ENCODE peak calls at places on chromosomes 1 and 21, in ten cellular contexts. T is endothelial cell of umbilical vein, X is upper lobe of left lung, A is tibial nerve, O is suprapubic skin, F is adrenal gland, Y is stomach, R is ovary, W is HCT116, I is A549. B is an unnamed sample. For H3K4me1, the result is how much of the 10 kb centered on the place peaks cover.

GRCh38 chr1:220999872-221000863 is 120.9 kb downstream of the HLX start:
- DNase-seq in T (no peak), X (peak), A (peak), O (no peak), F (peak), Y (no peak), R (no peak), W (no peak), I (no peak), B (peak)

GRCh38 chr1:156602557-156602993 is 1.3 kb upstream of the GPATCH4 start:
- DNase-seq in T (no peak), X (no peak), A (no peak), O (no peak), F (no peak), Y (no peak), R (no peak), W (peak), I (peak), B (no peak)

GRCh38 chr1:116375884-116376733 is 3.1 kb downstream of the ATP1A1 start:
- DNase-seq in T (peak), X (peak), A (peak), O (peak), F (peak), Y (peak), R (peak), W (peak), I (no peak), B (peak)

GRCh38 chr1:203459671-203460201 is 15.9 kb upstream of the PRELP start:
- DNase-seq in T (no peak), X (no peak), A (no peak), O (peak), F (no peak), Y (no peak), R (peak), W (no peak), I (no peak), B (no peak)

GRCh38 chr1:28893403-28894102 is 20.8 kb upstream of the EPB41 start:
- DNase-seq in T (no peak), X (no peak), A (no peak), O (no peak), F (peak), Y (no peak), R (no peak), W (no peak), I (no peak), B (no peak)

GRCh38 chr1:47763456-47764171 is 233.6 kb downstream of the TRABD2B start:
- DNase-seq in T (no peak), X (no peak), A (no peak), O (no peak), F (no peak), Y (no peak), R (no peak), W (no peak), I (no peak), B (no peak)

GRCh38 chr1:182671779-182672486 is 12.5 kb downstream of the RGS8 start:
- DNase-seq in T (no peak), X (no peak), A (no peak), O (no peak), F (no peak), Y (no peak), R (no peak), W (no peak), I (no peak), B (no peak)

GRCh38 chr1:10867138-10867721 is 70.8 kb upstream of the CASZ1 start:
- DNase-seq in T (peak), X (peak), A (peak), O (no peak), F (peak), Y (peak), R (peak), W (no peak), I (peak), B (peak)

GRCh38 chr1:55309053-55309452 is 93.9 kb upstream of the USP24 start:
- DNase-seq in T (no peak), X (no peak), A (no peak), O (no peak), F (no peak), Y (no peak), R (no peak), W (no peak), I (no peak), B (no peak)

GRCh38 chr1:19110266-19110927 is 99.7 kb downstream of the UBR4 start:
- DNase-seq in T (no peak), X (no peak), A (no peak), O (no peak), F (no peak), Y (no peak), R (no peak), W (no peak), I (no peak), B (no peak)

GRCh38 chr1:3426956-3427535 is 27.4 kb upstream of the ARHGEF16 start:
- DNase-seq in T (no peak), X (no peak), A (no peak), O (no peak), F (no peak), Y (no peak), R (no peak), W (no peak), I (no peak), B (no peak)

GRCh38 chr1:7106442-7107108 is 321.3 kb downstream of the CAMTA1 start:
- DNase-seq in T (no peak), X (no peak), A (no peak), O (no peak), F (no peak), Y (no peak), R (no peak), W (no peak), I (no peak), B (no peak)

GRCh38 chr1:85867189-85867588 is 159.0 kb upstream of the ZNHIT6 start:
- DNase-seq in T (no peak), X (no peak), A (no peak), O (no peak), F (no peak), Y (no peak), R (no peak), W (no peak), I (no peak), B (no peak)

GRCh38 chr21:33657124-33657842 is 15.0 kb downstream of the ITSN1 start:
- DNase-seq in T (peak), X (no peak), A (no peak), O (no peak), F (peak), Y (no peak), R (no peak), W (no peak), I (no peak), B (no peak)

GRCh38 chr21:32102426-32102825 is 176.4 kb downstream of the MIS18A start:
- DNase-seq in T (no peak), X (no peak), A (no peak), O (no peak), F (no peak), Y (no peak), R (no peak), W (no peak), I (no peak), B (no peak)

GRCh38 chr1:3869751-3870301 is 12.6 kb downstream of the DFFB start:
- DNase-seq in T (no peak), X (no peak), A (no peak), O (no peak), F (no peak), Y (no peak), R (no peak), W (no peak), I (no peak), B (no peak)

GRCh38 chr1:46404482-46405203 is 10.5 kb downstream of the FAAH start:
- DNase-seq in T (no peak), X (no peak), A (no peak), O (no peak), F (no peak), Y (no peak), R (no peak), W (no peak), I (no peak), B (peak)

GRCh38 chr1:10353282-10353681 is 45.6 kb upstream of the PGD start:
- DNase-seq in T (no peak), X (no peak), A (no peak), O (no peak), F (no peak), Y (no peak), R (no peak), W (no peak), I (no peak), B (no peak)

GRCh38 chr1:50783286-50783685 is 176.8 kb downstream of the FAF1 start:
- DNase-seq in T (no peak), X (no peak), A (no peak), O (no peak), F (no peak), Y (no peak), R (no peak), W (no peak), I (no peak), B (no peak)

GRCh38 chr1:219568728-219569127 is 44.2 kb downstream of the ZC3H11B start:
- DNase-seq in T (no peak), X (peak), A (no peak), O (no peak), F (no peak), Y (no peak), R (no peak), W (no peak), I (no peak), B (no peak)

GRCh38 chr1:11697188-11697892 is 5.8 kb downstream of the DRAXIN start:
- DNase-seq in T (no peak), X (no peak), A (no peak), O (no peak), F (no peak), Y (no peak), R (no peak), W (no peak), I (no peak), B (no peak)

GRCh38 chr1:6273380-6273891 is 12.5 kb upstream of the GPR153 start:
- DNase-seq in T (no peak), X (no peak), A (no peak), O (no peak), F (no peak), Y (no peak), R (no peak), W (no peak), I (no peak), B (no peak)

GRCh38 chr21:21232320-21232719 is 234.1 kb downstream of the NCAM2 start:
- DNase-seq in T (peak), X (no peak), A (no peak), O (no peak), F (peak), Y (no peak), R (no peak), W (no peak), I (no peak), B (no peak)

GRCh38 chr1:89546082-89546889 is 21.7 kb downstream of the LRRC8B start:
- DNase-seq in T (peak), X (no peak), A (no peak), O (no peak), F (peak), Y (no peak), R (no peak), W (no peak), I (no peak), B (no peak)

GRCh38 chr1:115135681-115136080 is 46.4 kb upstream of the TSPAN2 start:
- DNase-seq in T (no peak), X (no peak), A (no peak), O (no peak), F (no peak), Y (no peak), R (no peak), W (no peak), I (no peak), B (no peak)

GRCh38 chr1:175157200-175157599 is 35.4 kb downstream of the KIAA0040 start:
- DNase-seq in T (no peak), X (no peak), A (no peak), O (no peak), F (peak), Y (no peak), R (no peak), W (no peak), I (no peak), B (no peak)
- H3K27ac ChIP-seq in T (no peak), X (no peak), A (no peak), O (no peak), F (no peak), Y (no peak), R (no peak), W (no peak), I (no peak), B (no peak)

DNA sequence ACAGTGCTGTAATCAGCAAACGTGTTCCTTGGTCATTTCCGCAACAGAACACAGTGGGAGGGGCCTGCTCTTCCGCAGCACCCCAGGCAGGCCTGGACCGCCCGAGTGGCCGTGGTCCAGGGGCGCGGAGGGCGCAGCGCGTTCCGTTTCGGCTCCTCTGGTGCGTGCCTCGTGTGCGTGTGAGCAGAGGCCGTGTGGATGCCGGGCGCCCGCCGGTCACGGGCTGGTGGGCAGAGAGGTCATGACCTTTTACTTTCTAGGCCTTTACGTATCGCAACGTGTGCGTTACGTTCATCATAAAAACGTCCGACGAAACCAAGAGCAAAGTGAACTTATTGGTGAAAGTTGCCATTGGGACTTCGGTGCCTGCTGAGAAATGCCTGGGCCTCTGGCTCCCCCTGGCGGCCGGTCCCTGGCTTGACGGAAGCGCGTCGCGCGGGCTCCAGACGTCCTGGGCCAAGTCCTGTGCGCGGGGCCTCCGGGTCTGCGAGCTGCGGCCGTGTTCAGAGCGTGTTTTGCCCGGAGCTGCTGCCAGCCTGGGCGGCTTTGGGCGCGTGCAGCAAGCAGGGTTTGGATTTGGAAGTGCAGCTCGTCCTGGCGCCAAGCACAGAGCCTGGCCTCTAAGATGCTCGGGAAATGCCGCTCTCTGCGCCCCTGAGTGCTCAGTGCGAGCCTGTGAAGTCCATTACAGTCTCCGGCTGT is 34.4 kb downstream of the COL18A1 start:
- DNase-seq in T (peak), X (peak), A (peak), O (peak), F (peak), Y (peak), R (peak), W (peak), I (peak), B (peak)
- TF ChIP-seq POLR2A in T (no peak), X (peak), A (no peak), O (no peak), F (no peak), Y (no peak), R (peak), W (no peak), I (no peak), B (peak)

GRCh38 chr1:43359696-43360095 is 915 bp downstream of the CDC20 start:
- DNase-seq in T (no peak), X (no peak), A (no peak), O (no peak), F (no peak), Y (no peak), R (no peak), W (no peak), I (no peak), B (no peak)

GRCh38 chr1:43358121-43358745 is 548 bp upstream of the CDC20 start:
- DNase-seq in T (peak), X (peak), A (no peak), O (no peak), F (peak), Y (no peak), R (no peak), W (peak), I (peak), B (no peak)

GRCh38 chr1:43363283-43363934 is 4.4 kb downstream of the ELOVL1 start:
- DNase-seq in T (no peak), X (no peak), A (no peak), O (no peak), F (no peak), Y (no peak), R (no peak), W (no peak), I (no peak), B (no peak)

GRCh38 chr1:43358746-43359693 is at the start of gene CDC20:
- DNase-seq in T (peak), X (peak), A (peak), O (peak), F (peak), Y (peak), R (peak), W (peak), I (peak), B (peak)

GRCh38 chr1:43360616-43361015 is 1.8 kb downstream of the CDC20 start:
- DNase-seq in T (no peak), X (no peak), A (no peak), O (no peak), F (no peak), Y (no peak), R (no peak), W (no peak), I (no peak), B (no peak)
- H3K4me1 ChIP-seq in T (under half), X (under half), A (under half), O (under half), F (under half), Y (under half), R (under half), W (half or more), I (under half), B (under half)

GRCh38 chr1:206693029-206693428 is 8.3 kb downstream of the MAPKAPK2 start:
- DNase-seq in T (peak), X (no peak), A (no peak), O (no peak), F (peak), Y (peak), R (peak), W (no peak), I (no peak), B (peak)

GRCh38 chr1:206694551-206695124 is 9.9 kb downstream of the MAPKAPK2 start:
- DNase-seq in T (no peak), X (no peak), A (no peak), O (no peak), F (no peak), Y (no peak), R (no peak), W (no peak), I (no peak), B (no peak)

GRCh38 chr1:206693592-206693991 is 8.9 kb downstream of the MAPKAPK2 start:
- DNase-seq in T (no peak), X (no peak), A (no peak), O (no peak), F (peak), Y (no peak), R (no peak), W (no peak), I (no peak), B (peak)

GRCh38 chr1:206695751-206696150 is 11.0 kb downstream of the MAPKAPK2 start:
- DNase-seq in T (no peak), X (no peak), A (no peak), O (no peak), F (no peak), Y (no peak), R (no peak), W (no peak), I (no peak), B (no peak)

DNA sequence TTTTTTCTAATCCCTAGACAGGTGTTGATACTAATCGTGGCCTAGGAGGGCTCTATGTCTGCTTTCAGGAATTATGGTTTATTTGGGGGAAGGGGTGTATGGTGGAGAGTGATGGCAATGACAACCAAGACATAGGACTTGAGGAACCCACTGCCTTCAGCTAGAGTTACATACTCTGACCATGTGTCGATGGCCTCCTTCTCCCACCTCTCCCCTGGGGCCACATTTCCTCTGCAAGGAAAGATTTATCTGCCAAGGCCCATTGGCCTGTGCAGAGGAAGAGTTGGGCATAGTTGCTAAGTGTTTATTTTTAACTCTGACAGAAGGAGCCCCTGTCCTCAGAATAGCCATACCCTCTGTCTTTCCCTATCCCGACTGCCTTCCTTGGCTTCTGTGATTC is 9.4 kb downstream of the MAPKAPK2 start:
- DNase-seq in T (no peak), X (no peak), A (no peak), O (no peak), F (no peak), Y (no peak), R (no peak), W (no peak), I (no peak), B (no peak)
- H3K27ac ChIP-seq in T (no peak), X (no peak), A (no peak), O (no peak), F (peak), Y (peak), R (no peak), W (no peak), I (peak), B (peak)

DNA sequence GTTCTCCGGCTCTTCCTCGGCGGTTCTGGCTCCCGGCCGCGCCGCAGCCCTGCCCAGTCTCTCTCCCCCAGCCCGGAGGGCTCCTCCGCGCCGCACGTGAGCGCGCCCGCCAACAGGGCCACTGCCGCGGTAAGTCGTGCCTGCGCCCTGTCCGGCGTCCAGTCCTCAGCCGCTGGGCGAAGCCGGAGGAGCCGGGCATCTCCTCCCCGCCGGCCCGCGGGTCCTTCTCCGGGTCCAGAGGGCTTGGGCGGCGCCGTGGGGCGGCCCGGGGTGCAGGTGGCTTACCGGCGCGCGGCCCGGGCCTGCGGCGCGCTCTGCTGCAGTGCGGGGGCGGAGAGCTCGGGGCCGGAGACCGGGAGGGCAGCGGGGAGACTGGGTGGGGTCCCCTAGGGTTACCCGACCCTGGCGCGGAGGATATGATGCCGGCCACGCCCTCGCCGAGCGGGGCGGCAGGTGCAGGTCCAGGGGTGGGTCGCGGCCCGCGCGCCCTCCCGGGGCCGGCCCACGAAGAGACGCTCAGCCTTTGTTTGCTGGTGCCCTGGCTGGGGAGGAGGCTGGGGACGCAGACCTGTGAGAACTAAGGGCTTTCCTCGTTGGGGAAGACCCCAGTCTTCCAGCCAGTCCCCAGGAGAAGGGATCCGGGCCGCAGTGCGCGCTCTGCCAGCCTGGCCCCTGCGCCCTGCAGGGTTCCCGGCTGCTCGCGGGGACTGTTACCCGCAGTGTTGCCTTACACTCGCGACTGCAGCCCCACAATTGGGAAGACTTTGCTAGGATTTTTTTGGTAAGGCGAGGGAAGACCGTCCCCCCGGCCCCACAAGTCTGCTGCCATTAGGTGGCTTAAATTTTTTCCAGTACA is at the start of gene DOP1B:
- DNase-seq in T (peak), X (no peak), A (no peak), O (peak), F (no peak), Y (no peak), R (no peak), W (no peak), I (peak), B (no peak)
- TF ChIP-seq POLR2A in T (peak), X (peak), A (no peak), O (peak), F (peak), Y (no peak), R (peak), W (peak), I (peak), B (peak)